ENCODE peak calls at places on chromosome 17, in nine cellular contexts. One of them, this sample, is unnamed.

GRCh38 chr17:67452681-67453554 is 75.8 kb downstream of the PITPNC1 start:
- DNase-seq in AG09309: no peak
- DNase-seq in suprapubic skin: no peak
- DNase-seq in naive thymus-derived CD4-positive, alpha-beta T cell: no peak
- DNase-seq in GOT3: no peak
- DNase-seq in NCI-H1436: no peak
- DNase-seq in left colon: no peak
- DNase-seq in stimulated activated CD8-positive, alpha-beta memory T cell treated with anti-CD3 and anti-CD28 coated beads, Interleukin-12 subunit alpha, Interleukin-12 subunit beta, amount 100 ng/mL, for 4 hours: no peak
- DNase-seq in T-helper 1 cell: no peak
- DNase-seq in this sample: no peak

GRCh38 chr17:64402469-64402868 is 11.8 kb upstream of the PECAM1 start:
- DNase-seq in AG09309: no peak
- DNase-seq in suprapubic skin: no peak
- DNase-seq in naive thymus-derived CD4-positive, alpha-beta T cell: no peak
- DNase-seq in GOT3: no peak
- DNase-seq in NCI-H1436: no peak
- DNase-seq in left colon: no peak
- DNase-seq in stimulated activated CD8-positive, alpha-beta memory T cell treated with anti-CD3 and anti-CD28 coated beads, Interleukin-12 subunit alpha, Interleukin-12 subunit beta, amount 100 ng/mL, for 4 hours: no peak
- DNase-seq in T-helper 1 cell: no peak
- DNase-seq in this sample: no peak

GRCh38 chr17:81039854-81040758 is 5.2 kb downstream of the BAIAP2 start:
- DNase-seq in AG09309: no peak
- DNase-seq in suprapubic skin: no peak
- DNase-seq in naive thymus-derived CD4-positive, alpha-beta T cell: no peak
- DNase-seq in GOT3: no peak
- DNase-seq in NCI-H1436: no peak
- DNase-seq in left colon: no peak
- DNase-seq in stimulated activated CD8-positive, alpha-beta memory T cell treated with anti-CD3 and anti-CD28 coated beads, Interleukin-12 subunit alpha, Interleukin-12 subunit beta, amount 100 ng/mL, for 4 hours: no peak
- DNase-seq in T-helper 1 cell: no peak
- DNase-seq in this sample: no peak

GRCh38 chr17:82709024-82709675 is 7.4 kb upstream of the FN3KRP start:
- DNase-seq in AG09309: no peak
- DNase-seq in suprapubic skin: no peak
- DNase-seq in naive thymus-derived CD4-positive, alpha-beta T cell: no peak
- DNase-seq in GOT3: no peak
- DNase-seq in NCI-H1436: no peak
- DNase-seq in left colon: no peak
- DNase-seq in stimulated activated CD8-positive, alpha-beta memory T cell treated with anti-CD3 and anti-CD28 coated beads, Interleukin-12 subunit alpha, Interleukin-12 subunit beta, amount 100 ng/mL, for 4 hours: no peak
- DNase-seq in T-helper 1 cell: no peak
- DNase-seq in this sample: no peak

GRCh38 chr17:41026668-41027471 is at the start of gene KRTAP1-5:
- DNase-seq in AG09309: peak
- DNase-seq in suprapubic skin: no peak
- DNase-seq in naive thymus-derived CD4-positive, alpha-beta T cell: no peak
- DNase-seq in GOT3: no peak
- DNase-seq in NCI-H1436: no peak
- DNase-seq in left colon: no peak
- DNase-seq in stimulated activated CD8-positive, alpha-beta memory T cell treated with anti-CD3 and anti-CD28 coated beads, Interleukin-12 subunit alpha, Interleukin-12 subunit beta, amount 100 ng/mL, for 4 hours: no peak
- DNase-seq in T-helper 1 cell: no peak
- DNase-seq in this sample: no peak

GRCh38 chr17:689556-690247 is 24.9 kb downstream of the VPS53 start:
- DNase-seq in AG09309: no peak
- DNase-seq in suprapubic skin: no peak
- DNase-seq in naive thymus-derived CD4-positive, alpha-beta T cell: no peak
- DNase-seq in GOT3: no peak
- DNase-seq in NCI-H1436: no peak
- DNase-seq in left colon: no peak
- DNase-seq in stimulated activated CD8-positive, alpha-beta memory T cell treated with anti-CD3 and anti-CD28 coated beads, Interleukin-12 subunit alpha, Interleukin-12 subunit beta, amount 100 ng/mL, for 4 hours: no peak
- DNase-seq in T-helper 1 cell: no peak
- DNase-seq in this sample: no peak

GRCh38 chr17:39676198-39676819 is 8.1 kb downstream of the PNMT start:
- DNase-seq in AG09309: no peak
- DNase-seq in suprapubic skin: peak
- DNase-seq in naive thymus-derived CD4-positive, alpha-beta T cell: no peak
- DNase-seq in GOT3: no peak
- DNase-seq in NCI-H1436: peak
- DNase-seq in left colon: peak
- DNase-seq in stimulated activated CD8-positive, alpha-beta memory T cell treated with anti-CD3 and anti-CD28 coated beads, Interleukin-12 subunit alpha, Interleukin-12 subunit beta, amount 100 ng/mL, for 4 hours: peak
- DNase-seq in T-helper 1 cell: no peak
- DNase-seq in this sample: peak

GRCh38 chr17:17605083-17605746 is 13.7 kb upstream of the PEMT start:
- DNase-seq in AG09309: no peak
- DNase-seq in suprapubic skin: no peak
- DNase-seq in naive thymus-derived CD4-positive, alpha-beta T cell: no peak
- DNase-seq in GOT3: no peak
- DNase-seq in NCI-H1436: no peak
- DNase-seq in left colon: no peak
- DNase-seq in stimulated activated CD8-positive, alpha-beta memory T cell treated with anti-CD3 and anti-CD28 coated beads, Interleukin-12 subunit alpha, Interleukin-12 subunit beta, amount 100 ng/mL, for 4 hours: no peak
- DNase-seq in T-helper 1 cell: no peak
- DNase-seq in this sample: no peak

GRCh38 chr17:47279062-47279801 is 25.6 kb downstream of the ITGB3 start:
- DNase-seq in AG09309: peak
- DNase-seq in suprapubic skin: no peak
- DNase-seq in naive thymus-derived CD4-positive, alpha-beta T cell: no peak
- DNase-seq in GOT3: peak
- DNase-seq in NCI-H1436: no peak
- DNase-seq in left colon: peak
- DNase-seq in stimulated activated CD8-positive, alpha-beta memory T cell treated with anti-CD3 and anti-CD28 coated beads, Interleukin-12 subunit alpha, Interleukin-12 subunit beta, amount 100 ng/mL, for 4 hours: no peak
- DNase-seq in T-helper 1 cell: no peak
- DNase-seq in this sample: peak

GRCh38 chr17:48745381-48746275 is 17.1 kb upstream of the HOXB13 start:
- DNase-seq in AG09309: no peak
- DNase-seq in suprapubic skin: no peak
- DNase-seq in naive thymus-derived CD4-positive, alpha-beta T cell: no peak
- DNase-seq in GOT3: no peak
- DNase-seq in NCI-H1436: no peak
- DNase-seq in left colon: no peak
- DNase-seq in stimulated activated CD8-positive, alpha-beta memory T cell treated with anti-CD3 and anti-CD28 coated beads, Interleukin-12 subunit alpha, Interleukin-12 subunit beta, amount 100 ng/mL, for 4 hours: no peak
- DNase-seq in T-helper 1 cell: no peak
- DNase-seq in this sample: no peak

GRCh38 chr17:48715496-48716399 is 6.6 kb downstream of the PRAC1 start:
- DNase-seq in AG09309: no peak
- DNase-seq in suprapubic skin: no peak
- DNase-seq in naive thymus-derived CD4-positive, alpha-beta T cell: no peak
- DNase-seq in GOT3: no peak
- DNase-seq in NCI-H1436: no peak
- DNase-seq in left colon: no peak
- DNase-seq in stimulated activated CD8-positive, alpha-beta memory T cell treated with anti-CD3 and anti-CD28 coated beads, Interleukin-12 subunit alpha, Interleukin-12 subunit beta, amount 100 ng/mL, for 4 hours: no peak
- DNase-seq in T-helper 1 cell: no peak
- DNase-seq in this sample: no peak

GRCh38 chr17:75925912-75926311 is 14.9 kb downstream of the FBF1 start:
- DNase-seq in AG09309: no peak
- DNase-seq in suprapubic skin: no peak
- DNase-seq in naive thymus-derived CD4-positive, alpha-beta T cell: no peak
- DNase-seq in GOT3: no peak
- DNase-seq in NCI-H1436: no peak
- DNase-seq in left colon: no peak
- DNase-seq in stimulated activated CD8-positive, alpha-beta memory T cell treated with anti-CD3 and anti-CD28 coated beads, Interleukin-12 subunit alpha, Interleukin-12 subunit beta, amount 100 ng/mL, for 4 hours: no peak
- DNase-seq in T-helper 1 cell: no peak
- DNase-seq in this sample: no peak

GRCh38 chr17:74746376-74746775 is 2.1 kb upstream of the NHERF1 start:
- DNase-seq in AG09309: no peak
- DNase-seq in suprapubic skin: no peak
- DNase-seq in naive thymus-derived CD4-positive, alpha-beta T cell: no peak
- DNase-seq in GOT3: no peak
- DNase-seq in NCI-H1436: no peak
- DNase-seq in left colon: no peak
- DNase-seq in stimulated activated CD8-positive, alpha-beta memory T cell treated with anti-CD3 and anti-CD28 coated beads, Interleukin-12 subunit alpha, Interleukin-12 subunit beta, amount 100 ng/mL, for 4 hours: no peak
- DNase-seq in T-helper 1 cell: no peak
- DNase-seq in this sample: no peak

GRCh38 chr17:52106638-52107261 is 51.8 kb downstream of the CA10 start:
- DNase-seq in AG09309: no peak
- DNase-seq in suprapubic skin: no peak
- DNase-seq in naive thymus-derived CD4-positive, alpha-beta T cell: no peak
- DNase-seq in GOT3: no peak
- DNase-seq in NCI-H1436: peak
- DNase-seq in left colon: peak
- DNase-seq in stimulated activated CD8-positive, alpha-beta memory T cell treated with anti-CD3 and anti-CD28 coated beads, Interleukin-12 subunit alpha, Interleukin-12 subunit beta, amount 100 ng/mL, for 4 hours: no peak
- DNase-seq in T-helper 1 cell: no peak
- DNase-seq in this sample: peak

GRCh38 chr17:4043862-4044261 is 79.6 kb upstream of the ATP2A3 start:
- DNase-seq in AG09309: no peak
- DNase-seq in suprapubic skin: no peak
- DNase-seq in naive thymus-derived CD4-positive, alpha-beta T cell: peak
- DNase-seq in GOT3: no peak
- DNase-seq in NCI-H1436: no peak
- DNase-seq in left colon: peak
- DNase-seq in stimulated activated CD8-positive, alpha-beta memory T cell treated with anti-CD3 and anti-CD28 coated beads, Interleukin-12 subunit alpha, Interleukin-12 subunit beta, amount 100 ng/mL, for 4 hours: peak
- DNase-seq in T-helper 1 cell: peak
- DNase-seq in this sample: peak

GRCh38 chr17:28861393-28862203 is 6.8 kb downstream of the ERAL1 start:
- DNase-seq in AG09309: no peak
- DNase-seq in suprapubic skin: no peak
- DNase-seq in naive thymus-derived CD4-positive, alpha-beta T cell: no peak
- DNase-seq in GOT3: no peak
- DNase-seq in NCI-H1436: no peak
- DNase-seq in left colon: no peak
- DNase-seq in stimulated activated CD8-positive, alpha-beta memory T cell treated with anti-CD3 and anti-CD28 coated beads, Interleukin-12 subunit alpha, Interleukin-12 subunit beta, amount 100 ng/mL, for 4 hours: no peak
- DNase-seq in T-helper 1 cell: no peak
- DNase-seq in this sample: no peak

GRCh38 chr17:68709995-68710780 is 109.0 kb upstream of the FAM20A start:
- DNase-seq in AG09309: peak
- DNase-seq in suprapubic skin: no peak
- DNase-seq in naive thymus-derived CD4-positive, alpha-beta T cell: no peak
- DNase-seq in GOT3: no peak
- DNase-seq in NCI-H1436: no peak
- DNase-seq in left colon: no peak
- DNase-seq in stimulated activated CD8-positive, alpha-beta memory T cell treated with anti-CD3 and anti-CD28 coated beads, Interleukin-12 subunit alpha, Interleukin-12 subunit beta, amount 100 ng/mL, for 4 hours: no peak
- DNase-seq in T-helper 1 cell: no peak
- DNase-seq in this sample: no peak

GRCh38 chr17:34110315-34110714 is 144.8 kb upstream of the CCL2 start:
- DNase-seq in AG09309: no peak
- DNase-seq in suprapubic skin: no peak
- DNase-seq in naive thymus-derived CD4-positive, alpha-beta T cell: no peak
- DNase-seq in GOT3: no peak
- DNase-seq in NCI-H1436: no peak
- DNase-seq in left colon: no peak
- DNase-seq in stimulated activated CD8-positive, alpha-beta memory T cell treated with anti-CD3 and anti-CD28 coated beads, Interleukin-12 subunit alpha, Interleukin-12 subunit beta, amount 100 ng/mL, for 4 hours: no peak
- DNase-seq in T-helper 1 cell: no peak
- DNase-seq in this sample: no peak

GRCh38 chr17:7842950-7843535 is 9.0 kb downstream of the KDM6B start:
- DNase-seq in AG09309: no peak
- DNase-seq in suprapubic skin: peak
- DNase-seq in naive thymus-derived CD4-positive, alpha-beta T cell: peak
- DNase-seq in GOT3: peak
- DNase-seq in NCI-H1436: no peak
- DNase-seq in left colon: peak
- DNase-seq in stimulated activated CD8-positive, alpha-beta memory T cell treated with anti-CD3 and anti-CD28 coated beads, Interleukin-12 subunit alpha, Interleukin-12 subunit beta, amount 100 ng/mL, for 4 hours: no peak
- DNase-seq in T-helper 1 cell: peak
- DNase-seq in this sample: peak

GRCh38 chr17:66915204-66915611 is 49.3 kb upstream of the CACNG4 start:
- DNase-seq in AG09309: no peak
- DNase-seq in suprapubic skin: no peak
- DNase-seq in naive thymus-derived CD4-positive, alpha-beta T cell: no peak
- DNase-seq in GOT3: no peak
- DNase-seq in NCI-H1436: peak
- DNase-seq in left colon: peak
- DNase-seq in stimulated activated CD8-positive, alpha-beta memory T cell treated with anti-CD3 and anti-CD28 coated beads, Interleukin-12 subunit alpha, Interleukin-12 subunit beta, amount 100 ng/mL, for 4 hours: no peak
- DNase-seq in T-helper 1 cell: no peak
- DNase-seq in this sample: peak

GRCh38 chr17:65774787-65775186 is 213.3 kb upstream of the AXIN2 start:
- DNase-seq in AG09309: no peak
- DNase-seq in suprapubic skin: no peak
- DNase-seq in naive thymus-derived CD4-positive, alpha-beta T cell: no peak
- DNase-seq in GOT3: no peak
- DNase-seq in NCI-H1436: no peak
- DNase-seq in left colon: no peak
- DNase-seq in stimulated activated CD8-positive, alpha-beta memory T cell treated with anti-CD3 and anti-CD28 coated beads, Interleukin-12 subunit alpha, Interleukin-12 subunit beta, amount 100 ng/mL, for 4 hours: no peak
- DNase-seq in T-helper 1 cell: no peak
- DNase-seq in this sample: no peak

GRCh38 chr17:59620518-59621259 is 994 bp downstream of the CLTC start:
- DNase-seq in AG09309: no peak
- DNase-seq in suprapubic skin: no peak
- DNase-seq in naive thymus-derived CD4-positive, alpha-beta T cell: no peak
- DNase-seq in GOT3: no peak
- DNase-seq in NCI-H1436: peak
- DNase-seq in left colon: peak
- DNase-seq in stimulated activated CD8-positive, alpha-beta memory T cell treated with anti-CD3 and anti-CD28 coated beads, Interleukin-12 subunit alpha, Interleukin-12 subunit beta, amount 100 ng/mL, for 4 hours: peak
- DNase-seq in T-helper 1 cell: peak
- DNase-seq in this sample: peak

GRCh38 chr17:45287526-45288264 is 25.8 kb upstream of the SPATA32 start:
- DNase-seq in AG09309: no peak
- DNase-seq in suprapubic skin: no peak
- DNase-seq in naive thymus-derived CD4-positive, alpha-beta T cell: no peak
- DNase-seq in GOT3: no peak
- DNase-seq in NCI-H1436: no peak
- DNase-seq in left colon: no peak
- DNase-seq in stimulated activated CD8-positive, alpha-beta memory T cell treated with anti-CD3 and anti-CD28 coated beads, Interleukin-12 subunit alpha, Interleukin-12 subunit beta, amount 100 ng/mL, for 4 hours: no peak
- DNase-seq in T-helper 1 cell: no peak
- DNase-seq in this sample: no peak

GRCh38 chr17:35973333-35974260 is 7.7 kb downstream of the CCL16 start:
- DNase-seq in AG09309: no peak
- DNase-seq in suprapubic skin: no peak
- DNase-seq in naive thymus-derived CD4-positive, alpha-beta T cell: no peak
- DNase-seq in GOT3: no peak
- DNase-seq in NCI-H1436: no peak
- DNase-seq in left colon: no peak
- DNase-seq in stimulated activated CD8-positive, alpha-beta memory T cell treated with anti-CD3 and anti-CD28 coated beads, Interleukin-12 subunit alpha, Interleukin-12 subunit beta, amount 100 ng/mL, for 4 hours: no peak
- DNase-seq in T-helper 1 cell: no peak
- DNase-seq in this sample: no peak

GRCh38 chr17:40980117-40980516 is 4.0 kb downstream of the KRT40 start:
- DNase-seq in AG09309: no peak
- DNase-seq in suprapubic skin: no peak
- DNase-seq in naive thymus-derived CD4-positive, alpha-beta T cell: no peak
- DNase-seq in GOT3: no peak
- DNase-seq in NCI-H1436: no peak
- DNase-seq in left colon: no peak
- DNase-seq in stimulated activated CD8-positive, alpha-beta memory T cell treated with anti-CD3 and anti-CD28 coated beads, Interleukin-12 subunit alpha, Interleukin-12 subunit beta, amount 100 ng/mL, for 4 hours: no peak
- DNase-seq in T-helper 1 cell: no peak
- DNase-seq in this sample: no peak

GRCh38 chr17:41767324-41768042 is 19.0 kb downstream of the JUP start:
- DNase-seq in AG09309: no peak
- DNase-seq in suprapubic skin: no peak
- DNase-seq in naive thymus-derived CD4-positive, alpha-beta T cell: no peak
- DNase-seq in GOT3: no peak
- DNase-seq in NCI-H1436: no peak
- DNase-seq in left colon: no peak
- DNase-seq in stimulated activated CD8-positive, alpha-beta memory T cell treated with anti-CD3 and anti-CD28 coated beads, Interleukin-12 subunit alpha, Interleukin-12 subunit beta, amount 100 ng/mL, for 4 hours: no peak
- DNase-seq in T-helper 1 cell: no peak
- DNase-seq in this sample: no peak

GRCh38 chr17:17176341-17176740 is 29.8 kb downstream of the PLD6 start:
- DNase-seq in AG09309: no peak
- DNase-seq in suprapubic skin: no peak
- DNase-seq in naive thymus-derived CD4-positive, alpha-beta T cell: no peak
- DNase-seq in GOT3: no peak
- DNase-seq in NCI-H1436: no peak
- DNase-seq in left colon: no peak
- DNase-seq in stimulated activated CD8-positive, alpha-beta memory T cell treated with anti-CD3 and anti-CD28 coated beads, Interleukin-12 subunit alpha, Interleukin-12 subunit beta, amount 100 ng/mL, for 4 hours: no peak
- DNase-seq in T-helper 1 cell: peak
- DNase-seq in this sample: no peak

GRCh38 chr17:62859146-62859545 is 51.0 kb upstream of the MARCHF10 start:
- DNase-seq in AG09309: peak
- DNase-seq in suprapubic skin: no peak
- DNase-seq in naive thymus-derived CD4-positive, alpha-beta T cell: no peak
- DNase-seq in GOT3: no peak
- DNase-seq in NCI-H1436: no peak
- DNase-seq in left colon: no peak
- DNase-seq in stimulated activated CD8-positive, alpha-beta memory T cell treated with anti-CD3 and anti-CD28 coated beads, Interleukin-12 subunit alpha, Interleukin-12 subunit beta, amount 100 ng/mL, for 4 hours: no peak
- DNase-seq in T-helper 1 cell: no peak
- DNase-seq in this sample: no peak

GRCh38 chr17:81399481-81400153 is 4.4 kb downstream of the BAHCC1 start:
- DNase-seq in AG09309: no peak
- DNase-seq in suprapubic skin: no peak
- DNase-seq in naive thymus-derived CD4-positive, alpha-beta T cell: no peak
- DNase-seq in GOT3: no peak
- DNase-seq in NCI-H1436: no peak
- DNase-seq in left colon: no peak
- DNase-seq in stimulated activated CD8-positive, alpha-beta memory T cell treated with anti-CD3 and anti-CD28 coated beads, Interleukin-12 subunit alpha, Interleukin-12 subunit beta, amount 100 ng/mL, for 4 hours: no peak
- DNase-seq in T-helper 1 cell: no peak
- DNase-seq in this sample: no peak

GRCh38 chr17:79401704-79402075 is 209.2 kb downstream of the RBFOX3 start:
- DNase-seq in AG09309: no peak
- DNase-seq in suprapubic skin: no peak
- DNase-seq in naive thymus-derived CD4-positive, alpha-beta T cell: no peak
- DNase-seq in GOT3: no peak
- DNase-seq in NCI-H1436: no peak
- DNase-seq in left colon: no peak
- DNase-seq in stimulated activated CD8-positive, alpha-beta memory T cell treated with anti-CD3 and anti-CD28 coated beads, Interleukin-12 subunit alpha, Interleukin-12 subunit beta, amount 100 ng/mL, for 4 hours: no peak
- DNase-seq in T-helper 1 cell: no peak
- DNase-seq in this sample: no peak

GRCh38 chr17:39209317-39210092 is 9.4 kb downstream of the RPL19 start:
- DNase-seq in AG09309: no peak
- DNase-seq in suprapubic skin: peak
- DNase-seq in naive thymus-derived CD4-positive, alpha-beta T cell: peak
- DNase-seq in GOT3: no peak
- DNase-seq in NCI-H1436: peak
- DNase-seq in left colon: peak
- DNase-seq in stimulated activated CD8-positive, alpha-beta memory T cell treated with anti-CD3 and anti-CD28 coated beads, Interleukin-12 subunit alpha, Interleukin-12 subunit beta, amount 100 ng/mL, for 4 hours: peak
- DNase-seq in T-helper 1 cell: peak
- DNase-seq in this sample: peak